ENCODE peak calls at places on chromosome 15, in eight cellular contexts. L is right atrium auricular region, O is cardiac fibroblast, X is fibroblast of pulmonary artery, I is ovary, N is NB4, Z is choroid plexus epithelial cell, M is MM.1S. Q is an unnamed sample.

GRCh38 chr15:74387988-74388955 is 20.8 kb upstream of the CYP11A1 start:
- DNase-seq in O (no peak), M (no peak), Z (no peak), N (no peak), X (no peak), L (no peak), I (no peak), Q (no peak)

GRCh38 chr15:75697523-75698398 is 14.9 kb downstream of the CSPG4 start:
- DNase-seq in X (no peak), O (no peak), M (no peak), Z (no peak), I (no peak), L (no peak), N (no peak), Q (peak)

GRCh38 chr15:95326689-95327525 is 1003.6 kb upstream of the NR2F2 start:
- DNase-seq in X (peak), I (peak), M (no peak), Z (peak), L (no peak), N (no peak), O (peak), Q (peak)

GRCh38 chr15:78195735-78196201 is 38.6 kb downstream of the ACSBG1 start:
- DNase-seq in M (peak), L (no peak), X (peak), N (peak), Z (peak), I (no peak), O (peak), Q (no peak)

GRCh38 chr15:73237910-73238309 is 130.8 kb downstream of the HCN4 start:
- DNase-seq in L (no peak), X (no peak), M (no peak), O (no peak), N (no peak), Z (no peak), I (no peak), Q (no peak)

GRCh38 chr15:69388259-69388658 is 25.9 kb upstream of the KIF23 start:
- DNase-seq in L (no peak), I (no peak), X (no peak), O (no peak), Z (no peak), N (no peak), M (no peak), Q (no peak)

GRCh38 chr15:85972805-85973540 is 106.7 kb upstream of the AGBL1 start:
- DNase-seq in O (no peak), I (no peak), Z (no peak), X (no peak), N (no peak), M (no peak), L (no peak), Q (no peak)

GRCh38 chr15:75705854-75706681 is 6.6 kb downstream of the CSPG4 start:
- DNase-seq in N (no peak), I (no peak), M (no peak), X (no peak), Z (no peak), O (no peak), L (no peak), Q (no peak)

GRCh38 chr15:26392956-26393355 is 379.9 kb downstream of the GABRB3 start:
- DNase-seq in N (no peak), O (no peak), M (no peak), Z (no peak), L (no peak), X (no peak), I (no peak), Q (no peak)

GRCh38 chr15:73283341-73283962 is 85.3 kb downstream of the HCN4 start:
- DNase-seq in I (no peak), M (no peak), O (no peak), X (no peak), L (no peak), Z (no peak), N (no peak), Q (no peak)

GRCh38 chr15:84793431-84793830 is 23.7 kb upstream of the ALPK3 start:
- DNase-seq in I (no peak), X (no peak), O (no peak), Z (no peak), M (no peak), L (no peak), N (no peak), Q (no peak)

GRCh38 chr15:63502843-63503738 is 1.3 kb upstream of the USP3 start:
- DNase-seq in O (peak), M (peak), X (peak), Z (peak), N (peak), I (peak), L (peak), Q (peak)

GRCh38 chr15:32668942-32669341 is 27.4 kb downstream of the SCG5 start:
- DNase-seq in N (no peak), I (no peak), O (no peak), M (no peak), L (no peak), X (no peak), Z (peak), Q (no peak)

GRCh38 chr15:55256281-55257013 is 33.2 kb downstream of the RAB27A start:
- DNase-seq in M (no peak), L (no peak), N (no peak), I (no peak), Z (peak), X (no peak), O (peak), Q (no peak)

DNA sequence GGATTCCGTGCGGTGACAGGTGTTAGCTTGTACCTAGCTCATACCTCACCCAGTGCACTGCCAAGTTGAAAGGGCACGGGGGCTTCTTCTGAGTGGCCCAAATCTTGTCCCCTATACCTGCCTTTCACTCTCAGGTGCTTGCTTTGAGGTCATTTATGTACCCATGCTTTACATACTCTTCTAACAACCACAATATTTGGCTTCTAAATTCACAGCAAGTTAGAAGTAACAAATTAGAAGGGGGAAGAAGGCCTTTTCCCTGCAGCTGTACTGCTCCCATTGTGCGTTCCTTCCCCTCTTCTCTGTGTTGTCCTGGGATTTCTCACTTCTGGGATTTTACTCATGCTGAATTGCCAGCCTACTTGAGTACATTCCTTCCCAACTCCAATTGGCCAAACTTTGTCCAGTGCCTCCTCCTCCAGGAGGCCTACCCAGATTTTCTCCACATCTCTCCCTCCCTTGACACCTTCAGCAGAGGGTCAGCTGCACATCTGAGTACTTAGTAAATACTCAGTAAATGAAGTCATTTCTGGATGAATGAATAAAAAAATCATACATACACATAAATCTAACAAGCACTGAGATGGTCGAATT is 66.5 kb upstream of the POLG start:
- DNase-seq in I (no peak), M (no peak), L (no peak), Z (no peak), N (no peak), O (no peak), X (no peak), Q (no peak)
- H3K4me3 ChIP-seq in I (no peak), M (peak), L (no peak), Z (no peak), N (no peak), O (no peak), X (no peak), Q (no peak)

DNA sequence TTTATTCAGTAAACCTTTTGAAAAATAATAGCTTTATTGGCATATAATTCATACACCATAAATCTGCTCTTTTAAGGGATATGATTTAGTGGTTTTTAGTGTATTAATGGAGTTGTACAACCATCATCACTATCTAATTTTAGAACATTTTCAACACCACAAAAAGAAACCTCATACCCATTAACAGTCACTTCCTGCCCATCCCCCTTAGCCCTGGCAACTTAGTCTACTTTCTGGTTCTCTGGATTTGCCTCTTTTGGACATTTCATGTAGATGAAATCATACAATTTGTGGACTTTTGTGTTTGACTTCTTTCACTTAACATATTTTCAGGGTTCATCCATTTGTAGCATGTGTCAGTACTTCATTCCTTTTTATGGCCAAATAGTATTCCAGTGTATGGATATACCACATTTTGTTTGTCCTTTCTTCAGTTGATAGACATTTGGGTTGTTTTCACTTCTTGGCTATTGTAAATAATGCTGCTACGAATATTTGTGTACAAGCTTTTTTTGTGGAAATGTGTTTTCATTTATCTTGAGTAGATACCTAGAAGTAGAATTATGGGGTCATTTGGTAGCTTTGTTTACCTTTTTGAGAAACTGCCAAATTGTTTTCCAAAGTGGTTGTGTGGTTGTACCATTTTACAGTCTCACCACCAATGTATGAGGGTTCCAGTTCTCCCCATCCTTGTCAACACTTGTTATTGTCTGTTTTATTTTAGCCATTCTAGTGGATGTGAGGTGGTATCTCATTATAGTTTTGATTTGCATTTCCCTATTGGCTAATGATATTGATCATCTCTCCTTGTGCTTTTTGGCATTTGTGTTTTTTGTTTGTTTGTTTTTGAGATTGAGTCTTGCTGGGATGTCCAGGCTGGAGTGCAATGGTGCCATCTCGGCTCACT is 45.8 kb downstream of the SMAD3 start:
- DNase-seq in I (no peak), Z (peak), X (no peak), L (no peak), M (peak), N (no peak), O (peak), Q (peak)
- H3K4me3 ChIP-seq in I (no peak), Z (no peak), X (no peak), L (no peak), M (no peak), N (no peak), O (no peak), Q (no peak)

DNA sequence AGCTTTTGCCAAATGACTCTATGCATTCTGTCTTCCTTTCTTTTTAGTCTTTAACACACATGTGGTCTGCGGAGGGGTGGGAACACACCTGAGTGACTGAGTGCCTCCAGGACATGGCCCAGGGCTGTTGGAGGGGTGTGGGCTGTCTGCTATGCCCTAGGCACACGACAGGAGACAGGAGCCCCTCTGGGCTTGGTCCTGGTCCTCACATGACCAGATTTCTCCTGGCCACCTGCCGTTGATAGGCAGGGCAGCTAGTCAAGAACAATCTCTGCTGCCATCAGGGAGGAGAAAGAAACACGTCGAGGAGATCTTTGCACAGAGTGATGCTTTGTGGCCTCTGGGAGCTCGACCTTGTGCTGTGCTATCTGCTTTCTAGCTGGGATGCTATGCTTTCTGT is 176.6 kb downstream of the KLF13 start:
- DNase-seq in L (peak), O (no peak), Z (no peak), N (no peak), I (no peak), X (no peak), M (no peak), Q (no peak)
- H3K4me3 ChIP-seq in L (no peak), O (no peak), Z (no peak), N (no peak), I (no peak), X (no peak), M (no peak), Q (no peak)

DNA sequence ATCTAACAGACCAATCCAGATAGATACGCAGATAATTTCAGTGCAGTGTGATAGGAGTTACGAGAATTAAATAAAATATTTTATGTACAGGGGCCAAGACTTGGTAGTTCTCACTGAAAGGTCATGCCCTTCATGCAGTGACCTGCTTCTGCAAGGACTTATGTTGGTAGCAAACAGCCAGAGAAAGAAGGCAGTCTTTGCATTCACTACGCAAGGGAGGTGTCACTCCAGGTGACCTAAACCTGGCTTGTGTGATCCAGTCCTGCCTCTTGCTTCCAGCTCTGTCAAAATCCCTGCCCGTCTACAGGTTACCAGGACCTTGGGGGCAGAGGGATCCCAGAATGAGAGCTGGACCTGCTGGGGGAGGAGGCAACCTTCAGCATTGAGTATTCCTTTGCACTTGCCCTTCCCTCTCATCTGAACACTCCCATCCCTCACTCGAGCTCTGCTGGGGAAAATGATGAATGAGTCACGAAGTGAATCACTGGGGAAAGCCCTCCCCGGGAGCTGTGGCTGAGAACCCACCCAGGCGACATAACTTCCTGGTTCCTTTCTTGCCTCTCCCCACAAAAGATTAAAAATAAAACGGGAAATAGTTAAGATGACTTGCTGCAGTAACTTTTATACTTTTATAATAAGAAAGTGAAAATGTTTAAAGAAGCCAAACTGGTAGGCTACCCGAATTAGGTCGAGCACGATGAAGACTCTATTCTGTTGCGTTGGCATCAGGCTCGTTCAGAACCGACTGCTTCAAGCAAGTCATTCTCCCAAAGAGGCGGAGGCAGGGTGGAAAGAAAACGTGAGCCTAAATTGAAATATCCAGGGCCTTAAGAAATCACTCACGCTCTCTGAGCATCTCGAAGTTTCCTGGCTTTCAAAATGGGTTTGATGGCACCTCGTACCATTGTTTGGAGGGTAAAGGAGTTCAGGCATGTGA is 216.1 kb downstream of the SLCO3A1 start:
- DNase-seq in M (no peak), N (peak), Z (peak), L (peak), I (no peak), X (peak), O (peak), Q (no peak)
- H3K4me3 ChIP-seq in M (no peak), N (no peak), Z (no peak), L (peak), I (no peak), X (no peak), O (peak), Q (peak)

GRCh38 chr15:68314563-68314962 is 37.0 kb downstream of the FEM1B start:
- DNase-seq in O (no peak), X (no peak), Z (peak), I (no peak), M (no peak), L (no peak), N (no peak), Q (peak)

GRCh38 chr15:68312701-68313204 is 35.2 kb downstream of the FEM1B start:
- DNase-seq in I (no peak), L (peak), X (peak), M (no peak), Z (peak), N (no peak), O (peak), Q (no peak)

GRCh38 chr15:68311859-68312557 is 34.5 kb downstream of the FEM1B start:
- DNase-seq in N (no peak), L (peak), X (no peak), M (no peak), Z (peak), I (no peak), O (no peak), Q (no peak)

GRCh38 chr15:68315035-68315434 is 37.5 kb downstream of the FEM1B start:
- DNase-seq in L (no peak), N (no peak), X (no peak), I (no peak), Z (no peak), M (no peak), O (no peak), Q (no peak)

GRCh38 chr15:68313501-68314390 is 36.2 kb downstream of the FEM1B start:
- DNase-seq in N (no peak), Z (no peak), X (no peak), M (no peak), I (no peak), L (peak), O (no peak), Q (peak)
- H3K4me3 ChIP-seq in N (no peak), Z (no peak), X (no peak), M (no peak), I (no peak), L (no peak), O (no peak), Q (no peak)

GRCh38 chr15:66251790-66252355 is 1.7 kb downstream of the MEGF11 start:
- DNase-seq in N (peak), X (no peak), O (no peak), L (no peak), Z (no peak), M (no peak), I (no peak), Q (no peak)
- H3K4me3 ChIP-seq in N (no peak), X (no peak), O (no peak), L (peak), Z (no peak), M (no peak), I (peak), Q (peak)

DNA sequence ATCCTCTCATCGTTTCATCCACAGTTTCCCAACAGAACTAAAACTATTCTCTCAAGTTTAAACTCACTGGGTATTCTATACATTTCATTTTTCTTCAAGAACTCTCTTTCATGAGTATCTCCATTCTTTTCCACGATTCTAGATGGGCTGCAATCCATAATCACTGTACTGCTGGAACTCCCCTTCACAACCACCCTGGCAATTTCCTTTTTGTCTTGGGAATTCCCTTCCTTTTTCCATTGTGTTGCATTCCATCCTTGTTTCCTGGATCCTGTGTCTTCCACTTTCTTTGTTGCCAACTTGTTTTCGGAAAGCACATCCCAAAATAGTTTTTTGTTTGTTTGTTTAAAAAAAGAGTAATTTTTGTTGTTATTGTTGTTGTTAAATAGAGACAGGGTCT is 67.0 kb upstream of the FBN1 start:
- DNase-seq in M (no peak), N (no peak), X (no peak), O (no peak), L (no peak), I (no peak), Z (no peak), Q (no peak)
- H3K4me3 ChIP-seq in M (no peak), N (no peak), X (no peak), O (no peak), L (no peak), I (no peak), Z (no peak), Q (no peak)

GRCh38 chr15:99335508-99335907 is 84.2 kb downstream of the LRRC28 start:
- DNase-seq in M (no peak), X (no peak), Z (no peak), I (no peak), L (no peak), N (no peak), O (no peak), Q (no peak)
- H3K4me3 ChIP-seq in M (no peak), X (no peak), Z (no peak), I (no peak), L (no peak), N (no peak), O (no peak), Q (no peak)

Q was measured in aorta.